ENCODE peak calls at places on chromosomes 11 and 22, in seven cellular contexts. S is iPS DF 6.9; B is CD8-positive, alpha-beta T cell; H is stimulated activated CD4-positive, alpha-beta T cell treated with anti-CD3 and anti-CD28 coated beads, Interleukin-1b, Interleukin-23, amount 100 ng/mL, for 48 hours; G is NCI-H1105; F is stimulated activated naive CD4-positive, alpha-beta T cell; I is neural crest cell. C is an unnamed sample.

GRCh38 chr11:643849-644738 is 7.0 kb downstream of the DRD4 start:
- DNase-seq in I (no peak), H (no peak), F (no peak), B (no peak), G (no peak), S (no peak), C (no peak)

GRCh38 chr11:9982796-9983579 is 311.0 kb downstream of the SBF2 start:
- DNase-seq in S (no peak), I (peak; percentile 20), G (no peak), H (no peak), B (no peak), F (no peak), C (no peak)

GRCh38 chr11:62632492-62632891 is 10.7 kb upstream of the B3GAT3 start:
- DNase-seq in I (no peak), S (no peak), F (no peak), H (no peak), G (no peak), B (no peak), C (no peak)

GRCh38 chr11:103619480-103619879 is 417.0 kb upstream of the DDI1 start:
- DNase-seq in S (no peak), H (no peak), F (no peak), G (peak; percentile 35), B (no peak), I (no peak), C (no peak)

GRCh38 chr22:37747090-37747714 is 50.4 kb downstream of the TRIOBP start:
- DNase-seq in B (no peak), G (no peak), I (no peak), F (no peak), S (no peak), H (no peak), C (no peak)

GRCh38 chr11:123206671-123207421 is 11.8 kb upstream of the CLMP start:
- DNase-seq in S (no peak), G (no peak), B (no peak), H (no peak), I (no peak), F (no peak), C (no peak)

GRCh38 chr11:74367881-74368280 is 30.4 kb downstream of the PGM2L1 start:
- DNase-seq in G (no peak), I (no peak), B (no peak), H (no peak), F (no peak), S (no peak), C (no peak)

GRCh38 chr22:26673485-26673884 is 16.1 kb downstream of the MIAT start:
- DNase-seq in F (no peak), H (peak; percentile 47), B (peak; percentile 40), G (no peak), I (no peak), S (no peak), C (no peak)

GRCh38 chr11:18804621-18805020 is 13.0 kb upstream of the PTPN5 start:
- DNase-seq in I (no peak), F (no peak), G (no peak), B (no peak), S (no peak), H (no peak), C (no peak)

GRCh38 chr11:58494096-58494495 is 13.8 kb downstream of the OR5B21 start:
- DNase-seq in F (no peak), G (no peak), I (no peak), H (no peak), S (no peak), B (no peak), C (no peak)

GRCh38 chr22:42604403-42604802 is 10.3 kb downstream of the POLDIP3 start:
- DNase-seq in B (no peak), F (no peak), I (no peak), H (no peak), G (no peak), S (no peak), C (no peak)

C was measured in GM04503.